ENCODE peak calls at places on chromosomes 5 and 9, in four cellular contexts. S is WTC11, K is GM12878, O is K562. J is an unnamed sample.

GRCh38 chr9:6302417-6302816 is 25.8 kb upstream of the TPD52L3 start:
- DNase-seq in O (no peak), K (no peak), S (no peak), J (no peak)

GRCh38 chr5:11150976-11151375 is 389.9 kb upstream of the DAP start:
- DNase-seq in O (no peak), K (no peak), S (no peak), J (no peak)

GRCh38 chr5:132475531-132475930 is 15.0 kb downstream of the IRF1 start:
- DNase-seq in K (no peak), O (no peak), S (no peak), J (peak)

GRCh38 chr9:31542384-31543055 is 841.9 kb upstream of the ACO1 start:
- DNase-seq in K (peak), S (peak), O (no peak), J (peak)

GRCh38 chr9:114000063-114000454 is 78.0 kb downstream of the AMBP start:
- DNase-seq in O (no peak), K (no peak), S (no peak), J (no peak)

GRCh38 chr5:127042593-127042992 is 12.2 kb upstream of the MARCHF3 start:
- DNase-seq in K (no peak), O (no peak), S (no peak), J (no peak)

GRCh38 chr5:179239256-179240135 is 105.8 kb downstream of the ADAMTS2 start:
- DNase-seq in O (no peak), S (peak), K (no peak), J (no peak)

GRCh38 chr9:72600671-72601070 is 79.3 kb downstream of the TMC1 start:
- DNase-seq in K (no peak), O (no peak), S (no peak), J (no peak)

GRCh38 chr9:31034311-31034710 is 1350.1 kb upstream of the ACO1 start:
- DNase-seq in S (no peak), K (no peak), O (no peak), J (peak)

GRCh38 chr5:119063579-119064379 is 7.1 kb upstream of the DMXL1 start:
- DNase-seq in O (peak), K (no peak), S (no peak), J (peak)

GRCh38 chr5:72559866-72560766 is 52.9 kb upstream of the ZNF366 start:
- DNase-seq in K (no peak), S (no peak), O (no peak), J (no peak)

GRCh38 chr9:34459941-34460340 is 1.3 kb downstream of the DNAI1 start:
- DNase-seq in K (no peak), S (no peak), O (no peak), J (no peak)

GRCh38 chr5:132190161-132190817 is 37.4 kb downstream of the P4HA2 start:
- DNase-seq in S (no peak), K (no peak), O (peak), J (peak)

GRCh38 chr5:149135536-149136201 is 5.6 kb upstream of the ABLIM3 start:
- DNase-seq in K (no peak), S (no peak), O (no peak), J (no peak)

GRCh38 chr5:37184748-37185364 is 64.3 kb downstream of the CPLANE1 start:
- DNase-seq in O (no peak), S (no peak), K (peak), J (no peak)

GRCh38 chr5:54756301-54756700 is 229.1 kb downstream of the ESM1 start:
- DNase-seq in S (no peak), K (no peak), O (no peak), J (no peak)

GRCh38 chr5:54754420-54754819 is 231.0 kb downstream of the ESM1 start:
- DNase-seq in S (no peak), K (no peak), O (no peak), J (no peak)

GRCh38 chr5:54753034-54753433 is 232.4 kb downstream of the ESM1 start:
- DNase-seq in O (no peak), S (no peak), K (peak), J (no peak)

GRCh38 chr5:54754878-54755277 is 230.5 kb downstream of the ESM1 start:
- DNase-seq in K (no peak), O (no peak), S (no peak), J (no peak)

GRCh38 chr5:54753753-54754152 is 231.6 kb downstream of the ESM1 start:
- DNase-seq in K (no peak), S (no peak), O (no peak), J (no peak)
- TF ChIP-seq ETV6 in K (no peak), S (no peak), O (no peak), J (no peak)

GRCh38 chr5:90017236-90017635 is 392.3 kb downstream of the CETN3 start:
- DNase-seq in K (no peak), S (no peak), O (no peak), J (no peak)

GRCh38 chr5:90020575-90021535 is 388.7 kb downstream of the CETN3 start:
- DNase-seq in O (no peak), K (peak), S (no peak), J (peak)

GRCh38 chr5:90014420-90014819 is 395.1 kb downstream of the CETN3 start:
- DNase-seq in O (no peak), S (no peak), K (peak), J (no peak)

GRCh38 chr5:90015584-90016018 is 394.0 kb downstream of the CETN3 start:
- DNase-seq in S (no peak), O (no peak), K (peak), J (no peak)
- TF ChIP-seq ETV6 in S (no peak), O (no peak), K (no peak), J (no peak)

GRCh38 chr5:1908931-1909330 is 26.2 kb upstream of the IRX4 start:
- DNase-seq in O (no peak), K (no peak), S (no peak), J (no peak)
- TF ChIP-seq ETV6 in O (no peak), K (no peak), S (no peak), J (no peak)

DNA sequence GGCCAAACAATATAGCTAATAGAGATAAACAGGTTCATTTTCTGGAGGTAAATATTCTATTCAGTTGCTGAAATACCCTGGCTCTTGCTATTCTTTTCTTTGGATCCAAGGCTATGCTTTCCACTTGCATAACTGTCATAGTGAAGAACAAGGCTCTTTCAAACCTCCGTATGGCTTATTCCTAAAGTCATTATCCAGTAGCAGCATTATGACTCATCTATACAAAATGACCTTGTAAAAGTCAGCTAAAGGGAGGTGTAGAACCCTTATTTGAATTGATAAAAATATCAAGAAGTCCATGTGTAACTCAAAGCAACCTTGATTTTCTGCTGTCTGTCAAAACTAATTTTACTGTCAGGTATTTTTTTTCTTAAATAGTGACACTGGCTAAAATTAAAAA is 447.8 kb downstream of the PLK2 start:
- DNase-seq in S (no peak), K (no peak), O (no peak), J (no peak)
- TF ChIP-seq ETV6 in S (no peak), K (no peak), O (no peak), J (no peak)

GRCh38 chr5:63401434-63402046 is 560.7 kb downstream of the HTR1A start:
- DNase-seq in O (peak), K (peak), S (peak), J (peak)

GRCh38 chr5:63398346-63398745 is 563.9 kb downstream of the HTR1A start:
- DNase-seq in K (no peak), S (peak), O (no peak), J (no peak)

GRCh38 chr5:63400079-63400478 is 562.2 kb downstream of the HTR1A start:
- DNase-seq in K (no peak), O (no peak), S (no peak), J (no peak)
- TF ChIP-seq ETV6 in K (no peak), O (no peak), S (no peak), J (no peak)

GRCh38 chr9:76433851-76434250 is 25.1 kb upstream of the GCNT1 start:
- DNase-seq in S (no peak), K (no peak), O (no peak), J (no peak)

GRCh38 chr9:76431601-76432000 is 27.4 kb upstream of the GCNT1 start:
- DNase-seq in O (no peak), S (peak), K (no peak), J (no peak)

GRCh38 chr9:76438841-76439588 is 20.0 kb upstream of the GCNT1 start:
- DNase-seq in O (no peak), K (peak), S (no peak), J (no peak)

DNA sequence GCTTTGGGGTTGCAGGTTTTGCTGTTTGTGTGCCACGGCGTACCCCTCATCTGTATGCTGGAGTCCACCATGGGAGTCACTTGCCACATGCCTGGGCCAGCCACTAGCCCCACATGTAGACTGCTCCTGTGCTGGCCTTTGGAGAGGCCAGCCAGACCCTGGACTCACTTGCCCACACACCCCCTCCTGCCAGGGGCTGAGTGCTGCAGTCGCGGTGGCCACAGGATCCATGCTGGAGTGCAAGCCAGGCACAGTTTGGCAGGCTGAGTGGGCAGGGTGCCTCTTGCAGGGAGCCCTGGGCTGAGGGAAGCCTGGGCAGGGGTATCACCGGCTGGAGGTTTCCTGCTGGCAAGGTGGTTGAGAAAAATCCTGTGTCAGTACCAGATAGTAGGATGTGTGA is 25.6 kb upstream of the GCNT1 start:
- DNase-seq in K (no peak), S (no peak), O (no peak), J (no peak)
- TF ChIP-seq ETV6 in K (no peak), S (no peak), O (no peak), J (no peak)